ENCODE peak calls at places on chromosome 9, in ten cellular contexts. X is HAP-1; A is mesendoderm; Z is amniotic stem cell; Y is T1000; W is B cell; B is PC-9; E is CD4-positive, alpha-beta memory T cell; L is kidney glomerular epithelial cell; M is nephron progenitor cell. G is an unnamed sample.

GRCh38 chr9:131837836-131838235 is 98.0 kb upstream of the RAPGEF1 start:
- DNase-seq in L (no peak), Y (no peak), X (no peak), Z (no peak), M (no peak), B (no peak), W (no peak), E (no peak), A (no peak), G (no peak)

GRCh38 chr9:109411818-109412352 is 86.2 kb downstream of the PTPN3 start:
- DNase-seq in Z (no peak), X (peak; percentile 48), M (no peak), Y (no peak), L (no peak), B (no peak), A (peak; percentile 60), W (peak; percentile 57), E (no peak), G (no peak)

GRCh38 chr9:127133739-127134167 is 11.3 kb upstream of the ANGPTL2 start:
- DNase-seq in X (no peak), B (no peak), Z (peak; percentile 63), W (no peak), E (no peak), L (no peak), A (peak; percentile 66), Y (no peak), M (no peak), G (no peak)

GRCh38 chr9:107068581-107068980 is 205.6 kb downstream of the ZNF462 start:
- DNase-seq in E (no peak), X (peak; percentile 53), Z (no peak), Y (no peak), W (no peak), M (no peak), L (no peak), A (no peak), B (no peak), G (no peak)

GRCh38 chr9:96082516-96083232 is 207.2 kb downstream of the ERCC6L2 start:
- DNase-seq in B (no peak), L (no peak), A (no peak), M (no peak), X (no peak), Z (no peak), W (no peak), E (no peak), Y (no peak), G (no peak)

GRCh38 chr9:88420227-88420626 is 32.0 kb downstream of the SPIN1 start:
- DNase-seq in A (no peak), Z (no peak), B (no peak), X (no peak), M (no peak), L (no peak), W (no peak), E (no peak), Y (no peak), G (no peak)

GRCh38 chr9:29001006-29001405 is 1427.7 kb upstream of the C9orf72 start:
- DNase-seq in Z (no peak), E (no peak), Y (no peak), W (no peak), B (no peak), M (no peak), L (no peak), A (no peak), X (no peak), G (no peak)

GRCh38 chr9:113530022-113530635 is 66.6 kb downstream of the RGS3 start:
- DNase-seq in L (no peak), M (no peak), W (no peak), Y (no peak), Z (no peak), B (no peak), A (no peak), X (no peak), E (no peak), G (no peak)

GRCh38 chr9:87639949-87640348 is 86.0 kb upstream of the CTSL start:
- DNase-seq in Z (no peak), W (no peak), A (no peak), E (no peak), B (no peak), L (no peak), X (no peak), Y (no peak), M (no peak), G (no peak)

GRCh38 chr9:69931340-69931739 is 110.7 kb downstream of the CFAP95 start:
- DNase-seq in W (no peak), X (peak; percentile 53), A (peak; percentile 47), M (peak; percentile 8), B (peak; percentile 8), E (no peak), Z (no peak), Y (no peak), L (peak; percentile 0), G (no peak)

GRCh38 chr9:98654247-98654646 is 54.5 kb downstream of the GABBR2 start:
- DNase-seq in M (no peak), Y (no peak), A (no peak), X (no peak), E (no peak), W (no peak), Z (no peak), B (no peak), L (no peak), G (no peak)

GRCh38 chr9:31868830-31869229 is 515.6 kb upstream of the ACO1 start:
- DNase-seq in B (no peak), W (no peak), Y (no peak), M (no peak), E (no peak), L (no peak), A (no peak), X (no peak), Z (no peak), G (no peak)

GRCh38 chr9:75064307-75065025 is 23.5 kb downstream of the NMRK1 start:
- DNase-seq in L (peak; percentile 19), Z (peak; percentile 51), B (no peak), X (no peak), M (no peak), W (no peak), A (no peak), Y (no peak), E (no peak), G (no peak)

GRCh38 chr9:134891713-134892112 is 11.1 kb downstream of the FCN2 start:
- DNase-seq in L (no peak), A (no peak), Y (no peak), B (no peak), Z (no peak), X (no peak), M (no peak), W (no peak), E (no peak), G (no peak)

GRCh38 chr9:104093162-104093561 is 947 bp upstream of the SMC2 start:
- DNase-seq in W (no peak), E (peak; percentile 2), X (no peak), B (no peak), L (no peak), Z (no peak), M (no peak), A (peak; percentile 10), Y (no peak), G (no peak)

GRCh38 chr9:16514131-16514530 is 356.3 kb downstream of the BNC2 start:
- DNase-seq in Y (no peak), B (no peak), Z (no peak), M (no peak), W (no peak), E (no peak), X (peak; percentile 61), A (peak; percentile 41), L (no peak), G (no peak)

GRCh38 chr9:128617943-128618342 is 38.7 kb downstream of the DYNC2I2 start:
- DNase-seq in W (no peak), B (no peak), M (no peak), L (no peak), X (no peak), E (no peak), Y (no peak), Z (no peak), A (no peak), G (no peak)

GRCh38 chr9:137731947-137732813 is 113.4 kb downstream of the EHMT1 start:
- DNase-seq in W (no peak), Y (no peak), A (peak; percentile 95), B (no peak), E (no peak), M (no peak), L (no peak), X (no peak), Z (no peak), G (no peak)

GRCh38 chr9:136118061-136118366 is 661 bp downstream of the TMEM250 start:
- DNase-seq in B (no peak), L (no peak), Z (no peak), E (no peak), X (no peak), W (no peak), Y (no peak), M (no peak), A (no peak), G (no peak)